ENCODE peak calls at places on chromosome 18, in four cellular contexts. P is fibroblast of lung, Q is testis, K is uterus. M is an unnamed sample.
A peak's percentile ranks its signal among the peaks of the same experiment; 100 is the strongest.

GRCh38 chr18:62436636-62437519 is 85.9 kb upstream of the ZCCHC2 start:
- DNase-seq in P (peak; percentile 85), Q (peak; percentile 65), K (peak; percentile 87), M (no peak)

GRCh38 chr18:43692291-43692690 is 415.0 kb upstream of the SYT4 start:
- DNase-seq in P (peak; percentile 39), Q (no peak), K (no peak), M (no peak)

GRCh38 chr18:77111449-77112160 is 21.0 kb downstream of the MBP start:
- DNase-seq in P (no peak), Q (no peak), K (no peak), M (no peak)

GRCh38 chr18:25126751-25127150 is 225.2 kb downstream of the ZNF521 start:
- DNase-seq in P (no peak), Q (no peak), K (no peak), M (no peak)

GRCh38 chr18:54932472-54932871 is 26.8 kb downstream of the CCDC68 start:
- DNase-seq in P (no peak), Q (no peak), K (no peak), M (no peak)

GRCh38 chr18:8949206-8949605 is 153.3 kb upstream of the NDUFV2 start:
- DNase-seq in P (no peak), Q (no peak), K (no peak), M (peak; percentile 9)

GRCh38 chr18:41783065-41783818 is 171.8 kb upstream of the PIK3C3 start:
- DNase-seq in P (no peak), Q (no peak), K (no peak), M (no peak)

GRCh38 chr18:13159579-13159978 is 59.0 kb upstream of the LDLRAD4 start:
- DNase-seq in P (peak; percentile 76), Q (no peak), K (no peak), M (peak; percentile 42)

GRCh38 chr18:59617468-59617932 is 79.7 kb downstream of the CCBE1 start:
- DNase-seq in P (no peak), Q (no peak), K (no peak), M (peak; percentile 43)

GRCh38 chr18:79983793-79984192 is 4.6 kb downstream of the TXNL4A start:
- DNase-seq in P (no peak), Q (no peak), K (no peak), M (no peak)

GRCh38 chr18:10410472-10411300 is 43.7 kb upstream of the APCDD1 start:
- DNase-seq in P (no peak), Q (no peak), K (no peak), M (no peak)

GRCh38 chr18:55319517-55319905 is 268.5 kb downstream of the TCF4 start:
- DNase-seq in P (peak; percentile 68), Q (no peak), K (no peak), M (no peak)

GRCh38 chr18:12679183-12679786 is 21.4 kb upstream of the SPIRE1 start:
- DNase-seq in P (peak; percentile 45), Q (peak; percentile 59), K (peak; percentile 44), M (peak; percentile 27)

GRCh38 chr18:2656237-2657042 is 914 bp downstream of the SMCHD1 start:
- DNase-seq in P (peak; percentile 44), Q (peak; percentile 67), K (peak; percentile 40), M (peak; percentile 9)

GRCh38 chr18:63132819-63133200 is 186.8 kb downstream of the BCL2 start:
- DNase-seq in P (no peak), Q (no peak), K (no peak), M (no peak)

GRCh38 chr18:987325-988186 is 82.9 kb downstream of the ADCYAP1 start:
- DNase-seq in P (peak; percentile 25), Q (no peak), K (no peak), M (no peak)

GRCh38 chr18:10405014-10405493 is 49.4 kb upstream of the APCDD1 start:
- DNase-seq in P (peak; percentile 43), Q (no peak), K (no peak), M (no peak)

GRCh38 chr18:23844991-23845680 is 155.9 kb downstream of the LAMA3 start:
- DNase-seq in P (no peak), Q (no peak), K (no peak), M (no peak)
- H3K4me3 ChIP-seq in P (no peak overlapping the region), Q (no peak overlapping the region), K (no peak overlapping the region), M (no peak overlapping the region)

GRCh38 chr18:36047521-36047920 is 19.8 kb downstream of the RPRD1A start:
- DNase-seq in P (no peak), Q (no peak), K (no peak), M (no peak)
- TF ChIP-seq CTCF in P (no peak), Q (no peak), K (no peak), M (no peak)

DNA sequence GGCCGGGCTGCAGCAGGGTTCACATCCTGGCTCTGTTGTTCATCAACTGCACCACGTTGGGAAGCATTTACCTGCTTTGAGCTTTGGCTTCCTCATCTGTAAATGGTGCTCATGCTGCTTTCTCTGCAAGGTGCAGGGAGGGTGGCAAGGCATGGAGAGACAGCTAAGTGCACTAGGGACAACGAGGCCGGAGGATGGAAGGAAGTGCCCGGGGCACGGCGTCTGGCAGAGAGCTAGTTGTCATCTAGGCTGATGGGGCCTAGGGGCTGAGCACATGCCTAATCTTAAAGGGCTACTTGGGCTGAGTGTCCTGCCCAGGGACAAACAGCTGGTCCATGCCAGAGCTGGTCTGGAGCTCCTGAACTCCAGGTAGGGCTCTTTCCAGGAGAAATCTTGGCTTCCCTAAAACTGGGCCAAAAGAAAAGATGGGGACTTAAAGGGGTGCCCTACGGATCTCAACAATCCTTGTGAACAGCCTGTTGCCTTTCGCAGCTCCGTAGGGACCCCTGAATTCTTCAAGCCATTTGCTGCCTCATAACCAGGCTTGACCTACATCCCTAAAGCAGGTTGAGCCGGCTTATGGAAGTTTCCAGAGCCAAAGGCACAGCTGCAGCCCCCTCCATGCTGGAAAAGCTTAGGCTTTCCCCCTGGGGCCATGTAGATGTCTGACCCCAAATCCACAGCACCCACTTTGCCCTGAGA is 130.8 kb downstream of the SMAD7 start:
- DNase-seq in P (no peak), Q (no peak), K (peak; percentile 11), M (no peak)
- H3K4me1 ChIP-seq in P (no peaks in the 10 kb centered on the region), Q (no peaks in the 10 kb centered on the region), K (no peaks in the 10 kb centered on the region), M (no peaks in the 10 kb centered on the region)

GRCh38 chr18:5196253-5197031 is 615 bp downstream of the AKAIN1 start:
- DNase-seq in P (no peak), Q (no peak), K (no peak), M (no peak)
- H3K4me3 ChIP-seq in P (no peak overlapping the region), Q (peak overlapping the region; percentile 4), K (no peak overlapping the region), M (no peak overlapping the region)

GRCh38 chr18:22332590-22332989 is 85.1 kb downstream of the CTAGE1 start:
- DNase-seq in P (no peak), Q (no peak), K (no peak), M (peak; percentile 22)
- TF ChIP-seq CTCF in P (no peak), Q (no peak), K (no peak), M (peak; percentile 41)

GRCh38 chr18:74171910-74172606 is 23.7 kb downstream of the TIMM21 start:
- DNase-seq in P (peak; percentile 11), Q (no peak), K (no peak), M (no peak)

GRCh38 chr18:74173434-74173750 is 25.1 kb downstream of the TIMM21 start:
- DNase-seq in P (no peak), Q (no peak), K (no peak), M (no peak)

GRCh38 chr18:74179623-74180199 is 31.4 kb downstream of the TIMM21 start:
- DNase-seq in P (no peak), Q (no peak), K (no peak), M (no peak)

GRCh38 chr18:74172697-74173433 is 24.5 kb downstream of the TIMM21 start:
- DNase-seq in P (no peak), Q (no peak), K (no peak), M (no peak)

DNA sequence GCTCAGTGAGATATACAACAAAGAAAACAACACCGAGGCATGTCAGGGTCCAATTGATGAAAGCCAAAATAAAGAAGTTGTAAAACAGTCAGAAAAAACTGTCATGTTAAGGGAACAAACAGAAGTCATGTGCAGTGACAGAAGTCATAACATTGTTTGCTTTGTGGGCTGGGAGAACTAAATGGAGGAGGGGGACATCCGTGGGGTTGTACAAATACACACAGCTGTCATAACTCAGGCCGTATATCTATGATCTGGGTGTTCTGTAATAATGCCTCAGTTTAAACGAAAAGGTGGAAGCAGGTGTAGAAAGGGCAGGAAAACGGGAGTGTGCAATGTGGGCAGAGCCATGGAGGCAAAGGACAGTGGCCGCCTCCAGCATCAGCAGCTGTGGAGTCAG is 27.3 kb downstream of the TIMM21 start:
- DNase-seq in P (no peak), Q (no peak), K (no peak), M (no peak)
- H3K4me1 ChIP-seq in P (no peaks in the 10 kb centered on the region), Q (no peaks in the 10 kb centered on the region), K (no peaks in the 10 kb centered on the region), M (no peaks in the 10 kb centered on the region)

GRCh38 chr18:37956902-37957301 is 391.3 kb upstream of the CELF4 start:
- DNase-seq in P (no peak), Q (no peak), K (no peak), M (no peak)
- H3K4me3 ChIP-seq in P (no peak overlapping the region), Q (no peak overlapping the region), K (no peak overlapping the region), M (no peak overlapping the region)

M was measured in BE2C.